ENCODE peak calls at places on chromosomes 11 and 22, in four cellular contexts. One of them, this sample, is unnamed. For H3K27me3, the result is how much of the 10 kb centered on the place peaks cover.

GRCh38 chr11:33040127-33040861 is 922 bp downstream of the TCP11L1 start:
- DNase-seq in lower lobe of right lung: no peak
- DNase-seq in left ventricle myocardium inferior: no peak
- DNase-seq in small intestine: peak
- DNase-seq in this sample: no peak

GRCh38 chr22:46115388-46115678 is 35.0 kb upstream of the PPARA start:
- DNase-seq in lower lobe of right lung: no peak
- DNase-seq in left ventricle myocardium inferior: no peak
- DNase-seq in small intestine: no peak
- DNase-seq in this sample: no peak

GRCh38 chr22:49541451-49542230 is 286.0 kb downstream of the BRD1 start:
- DNase-seq in left ventricle myocardium inferior: no peak
- DNase-seq in lower lobe of right lung: peak
- DNase-seq in small intestine: no peak
- DNase-seq in this sample: peak

GRCh38 chr11:63907063-63907462 is 9.9 kb downstream of the RCOR2 start:
- DNase-seq in lower lobe of right lung: no peak
- DNase-seq in left ventricle myocardium inferior: no peak
- DNase-seq in small intestine: no peak
- DNase-seq in this sample: no peak

GRCh38 chr11:30535818-30536217 is 50.3 kb downstream of the MPPED2 start:
- DNase-seq in small intestine: no peak
- DNase-seq in lower lobe of right lung: no peak
- DNase-seq in left ventricle myocardium inferior: no peak
- DNase-seq in this sample: no peak

GRCh38 chr11:83280256-83280655 is 5.9 kb downstream of the CCDC90B start:
- DNase-seq in left ventricle myocardium inferior: no peak
- DNase-seq in lower lobe of right lung: no peak
- DNase-seq in small intestine: no peak
- DNase-seq in this sample: no peak

GRCh38 chr11:39806652-39807051 is 1652.8 kb downstream of the LRRC4C start:
- DNase-seq in lower lobe of right lung: no peak
- DNase-seq in small intestine: no peak
- DNase-seq in left ventricle myocardium inferior: no peak
- DNase-seq in this sample: no peak

GRCh38 chr11:64868904-64869570 is 9.4 kb downstream of the EHD1 start:
- DNase-seq in lower lobe of right lung: no peak
- DNase-seq in left ventricle myocardium inferior: no peak
- DNase-seq in small intestine: no peak
- DNase-seq in this sample: no peak

GRCh38 chr11:69518081-69518950 is 36.9 kb downstream of the LINC01488 start:
- DNase-seq in lower lobe of right lung: no peak
- DNase-seq in left ventricle myocardium inferior: no peak
- DNase-seq in small intestine: no peak
- DNase-seq in this sample: peak

GRCh38 chr22:17384612-17385345 is 15.5 kb downstream of the CECR2 start:
- DNase-seq in lower lobe of right lung: no peak
- DNase-seq in small intestine: no peak
- DNase-seq in left ventricle myocardium inferior: no peak
- DNase-seq in this sample: no peak

GRCh38 chr11:133659542-133660201 is 127.4 kb upstream of the OPCML start:
- DNase-seq in lower lobe of right lung: no peak
- DNase-seq in left ventricle myocardium inferior: no peak
- DNase-seq in small intestine: no peak
- DNase-seq in this sample: no peak

GRCh38 chr11:63574856-63575602 is 11.8 kb upstream of the PLAAT2 start:
- DNase-seq in small intestine: peak
- DNase-seq in lower lobe of right lung: no peak
- DNase-seq in left ventricle myocardium inferior: peak
- DNase-seq in this sample: no peak

GRCh38 chr11:70394211-70394950 is 3.9 kb upstream of the CTTN start:
- DNase-seq in lower lobe of right lung: no peak
- DNase-seq in small intestine: no peak
- DNase-seq in left ventricle myocardium inferior: no peak
- DNase-seq in this sample: no peak

GRCh38 chr11:43837879-43838278 is 42.8 kb upstream of the ALKBH3 start:
- DNase-seq in left ventricle myocardium inferior: no peak
- DNase-seq in lower lobe of right lung: no peak
- DNase-seq in small intestine: no peak
- DNase-seq in this sample: no peak

GRCh38 chr22:37822079-37822833 is 926 bp upstream of the GALR3 start:
- DNase-seq in left ventricle myocardium inferior: no peak
- DNase-seq in lower lobe of right lung: no peak
- DNase-seq in small intestine: no peak
- DNase-seq in this sample: no peak

GRCh38 chr11:17519031-17519430 is 25.2 kb downstream of the USH1C start:
- DNase-seq in lower lobe of right lung: no peak
- DNase-seq in small intestine: no peak
- DNase-seq in left ventricle myocardium inferior: no peak
- DNase-seq in this sample: no peak

GRCh38 chr11:37264060-37264459 is 666.0 kb upstream of the RAG2 start:
- DNase-seq in lower lobe of right lung: no peak
- DNase-seq in left ventricle myocardium inferior: no peak
- DNase-seq in small intestine: no peak
- DNase-seq in this sample: no peak

GRCh38 chr11:119432484-119433368 is 9.8 kb upstream of the THY1 start:
- DNase-seq in small intestine: no peak
- DNase-seq in left ventricle myocardium inferior: no peak
- DNase-seq in lower lobe of right lung: no peak
- DNase-seq in this sample: no peak
- H3K4me3 ChIP-seq in small intestine: no peak
- H3K4me3 ChIP-seq in left ventricle myocardium inferior: peak
- H3K4me3 ChIP-seq in lower lobe of right lung: peak
- H3K4me3 ChIP-seq in this sample: no peak

GRCh38 chr22:25070870-25071465 is 118.5 kb downstream of the KIAA1671 start:
- DNase-seq in small intestine: no peak
- DNase-seq in left ventricle myocardium inferior: no peak
- DNase-seq in lower lobe of right lung: no peak
- DNase-seq in this sample: no peak
- H3K27ac ChIP-seq in small intestine: no peak
- H3K27ac ChIP-seq in left ventricle myocardium inferior: no peak
- H3K27ac ChIP-seq in lower lobe of right lung: peak
- H3K27ac ChIP-seq in this sample: no peak

GRCh38 chr22:47251911-47252310 is 489.5 kb downstream of the TBC1D22A start:
- DNase-seq in small intestine: no peak
- DNase-seq in left ventricle myocardium inferior: no peak
- DNase-seq in lower lobe of right lung: no peak
- DNase-seq in this sample: no peak
- H3K27me3 ChIP-seq in small intestine: under half
- H3K27me3 ChIP-seq in left ventricle myocardium inferior: half or more
- H3K27me3 ChIP-seq in lower lobe of right lung: under half
- H3K27me3 ChIP-seq in this sample: under half

GRCh38 chr11:10302744-10303557 is 1.9 kb upstream of the ADM start:
- DNase-seq in small intestine: peak
- DNase-seq in left ventricle myocardium inferior: peak
- DNase-seq in lower lobe of right lung: peak
- DNase-seq in this sample: peak

GRCh38 chr11:10303558-10304363 is 1.1 kb upstream of the ADM start:
- DNase-seq in small intestine: peak
- DNase-seq in lower lobe of right lung: peak
- DNase-seq in left ventricle myocardium inferior: peak
- DNase-seq in this sample: no peak

GRCh38 chr11:10302294-10302743 is 2.6 kb upstream of the ADM start:
- DNase-seq in small intestine: peak
- DNase-seq in lower lobe of right lung: no peak
- DNase-seq in left ventricle myocardium inferior: no peak
- DNase-seq in this sample: no peak

GRCh38 chr11:10304495-10305261 is at the start of gene ADM:
- DNase-seq in left ventricle myocardium inferior: peak
- DNase-seq in small intestine: peak
- DNase-seq in lower lobe of right lung: peak
- DNase-seq in this sample: peak

GRCh38 chr11:10301656-10302293 is 3.1 kb upstream of the ADM start:
- DNase-seq in lower lobe of right lung: no peak
- DNase-seq in small intestine: no peak
- DNase-seq in left ventricle myocardium inferior: no peak
- DNase-seq in this sample: no peak
- H3K4me3 ChIP-seq in lower lobe of right lung: peak
- H3K4me3 ChIP-seq in small intestine: no peak
- H3K4me3 ChIP-seq in left ventricle myocardium inferior: peak
- H3K4me3 ChIP-seq in this sample: peak